ENCODE peak calls at places on chromosomes 16 and 17, in seven cellular contexts. D is cardiac muscle cell; L is activated T-helper 9 cell treated with anti-CD3 and anti-CD28 coated beads, Interleukin-2, amount 50 U/mL, for 16 hours; X is fibroblast of lung; B is AG08396; M is activated naive CD8-positive, alpha-beta T cell treated with anti-CD3 and anti-CD28 coated beads, Interleukin-2, amount 50 U/mL, for 16 hours; F is COR-L47. U is an unnamed sample.
A peak's percentile ranks its signal among the peaks of the same experiment; 100 is the strongest.

GRCh38 chr17:30831257-30831656 is 509 bp upstream of the ATAD5 start:
- DNase-seq in D (peak; percentile 18), L (no peak), X (peak; percentile 20), B (no peak), M (no peak), F (no peak), U (peak; percentile 23)

GRCh38 chr16:71700822-71701221 is 23.7 kb downstream of the PHLPP2 start:
- DNase-seq in D (no peak), L (no peak), X (no peak), B (no peak), M (no peak), F (no peak), U (no peak)

GRCh38 chr16:52592778-52593177 is 45.8 kb upstream of the TOX3 start:
- DNase-seq in D (no peak), L (no peak), X (no peak), B (no peak), M (no peak), F (no peak), U (no peak)

GRCh38 chr17:76074390-76075363 is at the start of gene GALR2:
- DNase-seq in D (peak; percentile 34), L (no peak), X (no peak), B (no peak), M (no peak), F (no peak), U (no peak)

GRCh38 chr17:27533874-27534815 is 77.9 kb downstream of the KSR1 start:
- DNase-seq in D (no peak), L (no peak), X (peak; percentile 98), B (peak; percentile 84), M (no peak), F (no peak), U (peak; percentile 90)

GRCh38 chr16:50335198-50335958 is 33.4 kb downstream of the BRD7 start:
- DNase-seq in D (no peak), L (peak; percentile 21), X (no peak), B (no peak), M (no peak), F (no peak), U (no peak)

GRCh38 chr16:25108054-25108453 is 3.5 kb upstream of the LCMT1 start:
- DNase-seq in D (no peak), L (no peak), X (no peak), B (no peak), M (no peak), F (no peak), U (no peak)

GRCh38 chr17:1834378-1835149 is 4.8 kb downstream of the RPA1 start:
- DNase-seq in D (no peak), L (no peak), X (no peak), B (no peak), M (no peak), F (no peak), U (no peak)

GRCh38 chr16:51636913-51637743 is 486.1 kb upstream of the SALL1 start:
- DNase-seq in D (no peak), L (no peak), X (no peak), B (no peak), M (no peak), F (no peak), U (no peak)

GRCh38 chr17:60960398-60961065 is 282.9 kb downstream of the BCAS3 start:
- DNase-seq in D (no peak), L (no peak), X (no peak), B (no peak), M (no peak), F (no peak), U (no peak)

GRCh38 chr16:23362460-23363317 is 60.6 kb downstream of the SCNN1B start:
- DNase-seq in D (no peak), L (no peak), X (no peak), B (no peak), M (no peak), F (peak; percentile 73), U (no peak)

GRCh38 chr17:47257651-47258339 is 4.2 kb downstream of the ITGB3 start:
- DNase-seq in D (no peak), L (no peak), X (peak; percentile 90), B (peak; percentile 53), M (no peak), F (no peak), U (peak; percentile 67)

GRCh38 chr17:73491648-73492047 is 152.6 kb downstream of the SDK2 start:
- DNase-seq in D (no peak), L (no peak), X (no peak), B (no peak), M (no peak), F (no peak), U (no peak)

GRCh38 chr16:24347556-24347955 is 91.4 kb downstream of the CACNG3 start:
- DNase-seq in D (peak; percentile 38), L (no peak), X (no peak), B (no peak), M (no peak), F (no peak), U (no peak)

GRCh38 chr16:2840914-2841313 is 10.8 kb downstream of the ZG16B start:
- DNase-seq in D (no peak), L (no peak), X (no peak), B (no peak), M (no peak), F (no peak), U (no peak)

GRCh38 chr16:3938843-3939624 is 58.5 kb upstream of the CREBBP start:
- DNase-seq in D (peak; percentile 86), L (peak; percentile 53), X (peak; percentile 88), B (peak; percentile 88), M (peak; percentile 47), F (no peak), U (peak; percentile 80)

GRCh38 chr17:26765860-26766709 is 527.8 kb upstream of the WSB1 start:
- DNase-seq in D (no peak), L (no peak), X (no peak), B (peak; percentile 0), M (no peak), F (no peak), U (no peak)

GRCh38 chr17:17849863-17850373 is 13.1 kb upstream of the SREBF1 start:
- DNase-seq in D (peak; percentile 73), L (peak; percentile 30), X (peak; percentile 47), B (peak; percentile 34), M (peak; percentile 25), F (peak; percentile 22), U (peak; percentile 51)